ENCODE peak calls at places on chromosomes 4 and X, in six cellular contexts. L, Z, S, E, W and D are unnamed samples.

GRCh38 chr4:57249083-57249482 is 138.9 kb upstream of the IGFBP7 start:
- DNase-seq in E (no peak), L (no peak), W (no peak), Z (peak), S (peak), D (peak)

GRCh38 chr4:113574636-113575103 is 186.9 kb downstream of the CAMK2D start:
- DNase-seq in L (no peak), W (no peak), Z (peak), E (no peak), S (peak), D (peak)

GRCh38 chr4:127012549-127012948 is 620.2 kb upstream of the INTU start:
- DNase-seq in S (peak), Z (peak), L (no peak), E (no peak), W (no peak), D (peak)

GRCh38 chr4:100189820-100190642 is at the start of gene DDIT4L:
- DNase-seq in Z (peak), L (peak), S (peak), W (peak), E (no peak), D (peak)

GRCh38 chr4:12889054-12889453 is 595.1 kb downstream of the RAB28 start:
- DNase-seq in S (peak), L (no peak), Z (peak), E (no peak), W (no peak), D (peak)

GRCh38 chr4:139599594-139600374 is 43.8 kb upstream of the SETD7 start:
- DNase-seq in W (no peak), S (peak), E (no peak), L (no peak), Z (peak), D (peak)

GRCh38 chr4:28229092-28229491 is 1368.5 kb downstream of the STIM2 start:
- DNase-seq in E (no peak), L (no peak), Z (no peak), S (peak), W (no peak), D (no peak)

GRCh38 chr4:1599491-1600210 is 84.5 kb downstream of the FAM53A start:
- DNase-seq in E (no peak), W (peak), S (no peak), L (no peak), Z (no peak), D (no peak)

GRCh38 chrX:386239-386767 is 404 bp downstream of the PPP2R3B start:
- DNase-seq in S (no peak), W (peak), L (peak), E (peak), Z (no peak), D (no peak)

GRCh38 chr4:128461300-128462103 is 173.9 kb upstream of the PGRMC2 start:
- DNase-seq in E (no peak), S (peak), L (no peak), Z (peak), W (no peak), D (peak)

GRCh38 chrX:81857192-81857591 is 655.3 kb downstream of the SH3BGRL start:
- DNase-seq in E (no peak), Z (no peak), W (no peak), L (no peak), S (no peak), D (no peak)

GRCh38 chr4:167715176-167715575 is 377.2 kb upstream of the ANXA10 start:
- DNase-seq in W (no peak), S (peak), E (no peak), Z (peak), L (no peak), D (no peak)

GRCh38 chr4:145618210-145618911 is 824 bp upstream of the MMAA start:
- DNase-seq in L (peak), Z (peak), S (no peak), W (no peak), E (no peak), D (peak)

GRCh38 chr4:150421612-150422011 is 160.3 kb upstream of the MAB21L2 start:
- DNase-seq in S (no peak), Z (no peak), L (no peak), E (no peak), W (no peak), D (no peak)

GRCh38 chr4:84490663-84491062 is 8.4 kb downstream of the NKX6-1 start:
- DNase-seq in Z (no peak), E (no peak), L (no peak), W (no peak), S (no peak), D (no peak)

GRCh38 chr4:143616771-143617170 is 83.7 kb downstream of the FREM3 start:
- DNase-seq in W (no peak), E (no peak), S (peak), L (peak), Z (no peak), D (peak)

GRCh38 chrX:45771560-45772340 is 571.1 kb upstream of the DIPK2B start:
- DNase-seq in W (no peak), Z (peak), L (peak), S (peak), E (peak), D (peak)

GRCh38 chr4:106494066-106494465 is 125.5 kb upstream of the GIMD1 start:
- DNase-seq in Z (no peak), W (no peak), S (peak), E (no peak), L (no peak), D (peak)

GRCh38 chr4:142984871-142985585 is 138.9 kb upstream of the INPP4B start:
- DNase-seq in W (no peak), S (peak), Z (peak), L (no peak), E (no peak), D (peak)

GRCh38 chr4:90121961-90122748 is 5.0 kb upstream of the CCSER1 start:
- DNase-seq in W (no peak), E (no peak), Z (peak), L (no peak), S (peak), D (peak)

GRCh38 chrX:46044486-46044885 is 500.7 kb downstream of the ZNF674 start:
- DNase-seq in L (no peak), E (no peak), Z (no peak), S (peak), W (no peak), D (no peak)

GRCh38 chrX:356385-357034 is 30.2 kb downstream of the PPP2R3B start:
- DNase-seq in W (no peak), E (no peak), L (no peak), S (no peak), Z (no peak), D (peak)

GRCh38 chr4:8762356-8762755 is 109.3 kb downstream of the HMX1 start:
- DNase-seq in W (peak), Z (no peak), L (no peak), E (no peak), S (no peak), D (no peak)

GRCh38 chr4:15002659-15003440 is 569 bp downstream of the CPEB2 start:
- DNase-seq in Z (peak), E (peak), S (peak), W (peak), L (peak), D (peak)

GRCh38 chr4:25799522-25799921 is 63.3 kb downstream of the SEL1L3 start:
- DNase-seq in E (no peak), L (no peak), Z (no peak), S (no peak), W (no peak), D (no peak)

GRCh38 chrX:9534686-9535085 is 69.8 kb downstream of the TBL1X start:
- DNase-seq in S (no peak), W (no peak), Z (peak), E (no peak), L (no peak), D (no peak)

GRCh38 chr4:112652216-112652615 is 15.3 kb downstream of the LARP7 start:
- DNase-seq in E (no peak), S (no peak), L (no peak), W (no peak), Z (no peak), D (no peak)

GRCh38 chrX:42976729-42977366 is 198.9 kb upstream of the PPP1R2C start:
- DNase-seq in E (no peak), L (no peak), W (no peak), Z (no peak), S (peak), D (peak)

GRCh38 chr4:152430507-152430906 is 105.4 kb downstream of the FBXW7 start:
- DNase-seq in E (no peak), S (no peak), W (no peak), L (no peak), Z (no peak), D (no peak)

GRCh38 chr4:42965326-42965725 is 72.8 kb downstream of the GRXCR1 start:
- DNase-seq in Z (no peak), L (no peak), W (no peak), S (peak), E (no peak), D (peak)

GRCh38 chr4:88526221-88526815 is 2.7 kb upstream of the PYURF start:
- DNase-seq in W (no peak), S (peak), L (no peak), E (no peak), Z (peak), D (peak)

GRCh38 chr4:39505581-39505980 is 21.7 kb downstream of the UGDH start:
- DNase-seq in L (no peak), E (no peak), Z (no peak), S (peak), W (no peak), D (peak)